ENCODE peak calls at places on chromosome 7, in five cellular contexts. L is activated T-helper 1 cell treated with anti-CD3 and anti-CD28 coated beads, Interleukin-12 subunit alpha, Interleukin-12 subunit beta, Interleukin-2, Interleukin-4 antibody, amounts not matched to agents 30 ng/mL and 10 ng/mL and 1 ng/mL, durations not matched to agents 14 hours and 24 hours and 36 hours; A is GM19239; K is NCI-H446 treated with DMSO at 0.1 percent for 48 hours; N is activated CD8-positive, alpha-beta T cell treated with anti-CD3 and anti-CD28 coated beads for 36 hours. T is an unnamed sample.

GRCh38 chr7:3033136-3033535 is 10.5 kb downstream of the CARD11 start:
- DNase-seq in L (no peak), A (no peak), K (no peak), N (no peak), T (no peak)

GRCh38 chr7:115782716-115783460 is 247.7 kb downstream of the TFEC start:
- DNase-seq in L (no peak), A (no peak), K (peak; percentile 72), N (no peak), T (no peak)

GRCh38 chr7:149764481-149765398 is 8.6 kb downstream of the ZNF467 start:
- DNase-seq in L (no peak), A (no peak), K (no peak), N (no peak), T (peak; percentile 58)

GRCh38 chr7:20220824-20221547 is 3.8 kb upstream of the MACC1 start:
- DNase-seq in L (no peak), A (no peak), K (no peak), N (no peak), T (no peak)

GRCh38 chr7:112129655-112130323 is 76.4 kb downstream of the DOCK4 start:
- DNase-seq in L (no peak), A (no peak), K (no peak), N (no peak), T (no peak)

GRCh38 chr7:55887786-55888185 is 530 bp downstream of the ZNF713 start:
- DNase-seq in L (no peak), A (peak; percentile 22), K (no peak), N (no peak), T (no peak)

GRCh38 chr7:152912511-152912910 is 153.0 kb downstream of the ACTR3B start:
- DNase-seq in L (no peak), A (no peak), K (no peak), N (no peak), T (no peak)

GRCh38 chr7:86814980-86815379 is 171.3 kb downstream of the GRM3 start:
- DNase-seq in L (no peak), A (no peak), K (peak; percentile 7), N (no peak), T (no peak)

T was measured in trophoblast cell.